ENCODE peak calls at places on chromosomes 11 and 22, in four cellular contexts. U is fibroblast of the aortic adventitia; Y is CD8-positive, alpha-beta T cell; W is right lobe of liver. V is an unnamed sample.

GRCh38 chr11:95299078-95299611 is 68.1 kb upstream of the SESN3 start:
- DNase-seq in U (no peak), Y (no peak), W (no peak), V (peak)

GRCh38 chr11:10350341-10350740 is 45.5 kb downstream of the ADM start:
- DNase-seq in U (peak), Y (no peak), W (no peak), V (peak)

GRCh38 chr11:134587345-134587744 is 175.3 kb upstream of the B3GAT1 start:
- DNase-seq in U (no peak), Y (no peak), W (no peak), V (no peak)

GRCh38 chr11:112516261-112516660 is 255.6 kb upstream of the PLET1 start:
- DNase-seq in U (no peak), Y (no peak), W (no peak), V (no peak)

GRCh38 chr22:46084376-46084775 is 66.0 kb upstream of the PPARA start:
- DNase-seq in U (no peak), Y (no peak), W (peak), V (no peak)

GRCh38 chr22:35451602-35452001 is 51.7 kb downstream of the MCM5 start:
- DNase-seq in U (no peak), Y (no peak), W (no peak), V (no peak)

GRCh38 chr11:110907629-110908028 is 195.4 kb upstream of the ARHGAP20 start:
- DNase-seq in U (peak), Y (no peak), W (no peak), V (peak)

GRCh38 chr11:19032990-19033389 is 27.5 kb downstream of the MRGPRX2 start:
- DNase-seq in U (no peak), Y (no peak), W (no peak), V (no peak)

GRCh38 chr11:134584001-134584561 is 172.0 kb upstream of the B3GAT1 start:
- DNase-seq in U (no peak), Y (no peak), W (no peak), V (no peak)

GRCh38 chr11:118068945-118069612 is 7.8 kb upstream of the TMPRSS4 start:
- DNase-seq in U (no peak), Y (no peak), W (no peak), V (no peak)

GRCh38 chr22:39545310-39546063 is 12.9 kb upstream of the RPS19BP1 start:
- DNase-seq in U (peak), Y (peak), W (no peak), V (peak)

GRCh38 chr11:104541706-104542105 is 356.6 kb downstream of the CASP12 start:
- DNase-seq in U (no peak), Y (no peak), W (no peak), V (no peak)

GRCh38 chr22:16955678-16956210 is 52.3 kb downstream of the GAB4 start:
- DNase-seq in U (no peak), Y (peak), W (no peak), V (no peak)

GRCh38 chr11:79311461-79311860 is 129.4 kb downstream of the TENM4 start:
- DNase-seq in U (no peak), Y (no peak), W (no peak), V (no peak)

GRCh38 chr22:26907366-26907765 is 250.0 kb downstream of the MIAT start:
- DNase-seq in U (no peak), Y (no peak), W (no peak), V (no peak)

GRCh38 chr11:24747275-24748251 is 250.7 kb downstream of the LUZP2 start:
- DNase-seq in U (no peak), Y (no peak), W (no peak), V (no peak)

GRCh38 chr22:35542157-35542971 is 1.7 kb downstream of the RASD2 start:
- DNase-seq in U (no peak), Y (no peak), W (no peak), V (no peak)

GRCh38 chr11:68780829-68781228 is 29.5 kb upstream of the TESMIN start:
- DNase-seq in U (peak), Y (no peak), W (no peak), V (peak)

GRCh38 chr11:1255151-1255550 is 32.3 kb downstream of the MUC5B start:
- DNase-seq in U (no peak), Y (no peak), W (no peak), V (no peak)

GRCh38 chr11:131609317-131609716 is 238.9 kb downstream of the NTM start:
- DNase-seq in U (peak), Y (no peak), W (no peak), V (no peak)

GRCh38 chr22:22210375-22210774 is 34.2 kb upstream of the VPREB1 start:
- DNase-seq in U (peak), Y (no peak), W (no peak), V (peak)

GRCh38 chr11:82229346-82229745 is 504.3 kb downstream of the FAM181B start:
- DNase-seq in U (peak), Y (no peak), W (no peak), V (peak)

GRCh38 chr11:20025331-20025840 is 134.9 kb downstream of the DBX1 start:
- DNase-seq in U (no peak), Y (no peak), W (no peak), V (no peak)

GRCh38 chr22:43011079-43011478 is 3.9 kb downstream of the PACSIN2 start:
- DNase-seq in U (no peak), Y (no peak), W (peak), V (no peak)

GRCh38 chr11:10038916-10039315 is 255.1 kb downstream of the SBF2 start:
- DNase-seq in U (peak), Y (no peak), W (no peak), V (peak)

GRCh38 chr22:37425800-37426531 is 1.3 kb downstream of the ELFN2 start:
- DNase-seq in U (peak), Y (no peak), W (no peak), V (peak)

GRCh38 chr11:87809256-87809655 is 366.0 kb downstream of the RAB38 start:
- DNase-seq in U (no peak), Y (no peak), W (no peak), V (no peak)

GRCh38 chr11:36421546-36422155 is 88.4 kb downstream of the TRAF6 start:
- DNase-seq in U (peak), Y (no peak), W (no peak), V (no peak)

GRCh38 chr11:36412781-36413383 is 97.2 kb downstream of the TRAF6 start:
- DNase-seq in U (peak), Y (no peak), W (no peak), V (no peak)

GRCh38 chr11:36420025-36420424 is 90.0 kb downstream of the TRAF6 start:
- DNase-seq in U (no peak), Y (no peak), W (no peak), V (no peak)

GRCh38 chr11:36411202-36411640 is 98.9 kb downstream of the TRAF6 start:
- DNase-seq in U (no peak), Y (peak), W (no peak), V (no peak)

DNA sequence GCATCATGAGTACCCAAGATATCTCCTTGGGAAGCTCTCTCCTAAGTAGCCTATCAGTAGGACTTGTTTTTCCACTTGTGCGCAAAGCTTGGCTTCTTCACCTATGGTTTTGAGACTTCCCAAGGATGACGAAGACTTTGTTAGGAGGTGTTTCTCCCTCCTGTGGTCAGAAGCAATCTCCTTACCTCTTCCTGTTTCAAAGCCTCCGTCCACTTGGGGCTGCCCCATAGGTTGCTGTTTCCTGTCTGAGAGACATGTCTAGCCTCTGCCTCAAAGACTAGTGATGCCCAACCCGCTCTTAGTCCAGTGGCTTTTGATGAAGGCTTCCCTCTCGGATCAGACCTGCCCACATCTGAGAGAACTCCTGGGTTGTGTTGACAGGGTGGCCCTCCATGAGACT is 92.9 kb downstream of the TRAF6 start:
- DNase-seq in U (no peak), Y (no peak), W (no peak), V (no peak)
- TF ChIP-seq CTCF in U (no peak), Y (no peak), W (no peak), V (no peak)

GRCh38 chr11:2777396-2777795 is 77.6 kb upstream of the KCNQ1OT1 start:
- DNase-seq in U (peak), Y (no peak), W (peak), V (peak)
- H3K4me3 ChIP-seq in U (no peak), Y (no peak), W (no peak), V (no peak)

DNA sequence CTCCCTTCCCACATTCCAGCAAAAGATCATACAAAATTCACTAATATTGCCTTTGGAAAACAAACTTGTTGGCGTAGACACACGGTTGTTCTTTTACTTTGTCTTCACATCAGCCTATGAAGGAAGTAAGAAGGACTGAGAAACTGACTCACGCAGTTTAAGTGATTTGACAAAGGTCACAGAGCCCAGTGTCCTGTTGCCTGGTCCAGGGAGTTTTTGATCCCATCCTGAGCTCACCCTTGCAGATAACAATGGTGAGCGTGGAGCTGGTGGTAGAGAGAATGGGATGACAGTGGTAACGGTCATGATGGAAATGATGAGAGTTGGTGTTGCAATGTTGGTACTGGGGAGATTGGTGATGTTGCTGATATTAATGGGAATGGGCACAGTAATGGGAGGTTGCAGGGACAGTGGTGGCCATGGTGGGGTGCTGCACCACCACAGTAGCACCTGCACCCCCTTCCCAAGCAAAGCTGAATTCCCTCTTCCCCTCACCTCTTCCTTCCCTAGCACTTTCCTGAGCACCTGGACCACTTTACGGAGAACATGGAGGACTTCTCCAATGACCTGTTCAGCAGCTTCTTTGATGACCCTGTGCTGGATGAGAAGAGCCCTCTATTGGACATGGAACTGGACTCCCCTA is 22.1 kb downstream of the CREB3L1 start:
- DNase-seq in U (no peak), Y (no peak), W (no peak), V (peak)
- TF ChIP-seq CTCF in U (no peak), Y (no peak), W (no peak), V (no peak)

GRCh38 chr22:30890689-30891442 is 77.7 kb downstream of the MORC2 start:
- DNase-seq in U (peak), Y (no peak), W (no peak), V (peak)

GRCh38 chr22:30891443-30891755 is 77.2 kb downstream of the MORC2 start:
- DNase-seq in U (no peak), Y (no peak), W (no peak), V (no peak)

GRCh38 chr22:30889268-30889995 is 79.1 kb downstream of the MORC2 start:
- DNase-seq in U (no peak), Y (no peak), W (no peak), V (no peak)

GRCh38 chr22:30891781-30892180 is 76.8 kb downstream of the MORC2 start:
- DNase-seq in U (no peak), Y (no peak), W (no peak), V (no peak)

GRCh38 chr22:30889996-30890480 is 78.5 kb downstream of the MORC2 start:
- DNase-seq in U (no peak), Y (no peak), W (no peak), V (no peak)
- H3K4me3 ChIP-seq in U (no peak), Y (no peak), W (no peak), V (no peak)

GRCh38 chr11:102798012-102798746 is at the start of gene MMP1:
- DNase-seq in U (peak), Y (no peak), W (no peak), V (peak)

GRCh38 chr11:102792604-102793003 is 5.4 kb downstream of the MMP1 start:
- DNase-seq in U (no peak), Y (no peak), W (no peak), V (no peak)

GRCh38 chr11:102791271-102792036 is 6.5 kb downstream of the MMP1 start:
- DNase-seq in U (peak), Y (no peak), W (no peak), V (no peak)

GRCh38 chr11:102793677-102794290 is 4.2 kb downstream of the MMP1 start:
- DNase-seq in U (no peak), Y (no peak), W (no peak), V (no peak)

DNA sequence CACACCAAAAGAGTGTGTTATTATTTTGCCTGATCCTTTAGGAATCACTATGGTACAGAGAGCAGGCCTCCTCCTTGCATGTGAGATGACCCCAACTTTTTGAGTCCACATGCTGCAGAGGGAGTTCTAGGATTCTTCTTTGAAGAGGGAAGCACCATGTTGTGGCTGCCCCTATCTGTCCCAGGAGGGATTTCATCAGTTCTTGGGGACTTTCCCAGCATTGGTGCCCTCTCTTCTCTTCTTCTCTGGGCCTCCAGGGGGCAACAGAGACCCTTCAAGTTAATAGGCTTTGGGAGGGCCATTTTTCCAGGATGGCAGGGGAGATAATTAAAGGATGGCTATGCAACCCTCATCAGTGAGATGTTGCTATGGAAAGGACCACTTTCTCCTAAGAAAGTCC is 3.6 kb downstream of the MMP1 start:
- DNase-seq in U (peak), Y (no peak), W (no peak), V (no peak)
- TF ChIP-seq CTCF in U (peak), Y (no peak), W (peak), V (peak)

DNA sequence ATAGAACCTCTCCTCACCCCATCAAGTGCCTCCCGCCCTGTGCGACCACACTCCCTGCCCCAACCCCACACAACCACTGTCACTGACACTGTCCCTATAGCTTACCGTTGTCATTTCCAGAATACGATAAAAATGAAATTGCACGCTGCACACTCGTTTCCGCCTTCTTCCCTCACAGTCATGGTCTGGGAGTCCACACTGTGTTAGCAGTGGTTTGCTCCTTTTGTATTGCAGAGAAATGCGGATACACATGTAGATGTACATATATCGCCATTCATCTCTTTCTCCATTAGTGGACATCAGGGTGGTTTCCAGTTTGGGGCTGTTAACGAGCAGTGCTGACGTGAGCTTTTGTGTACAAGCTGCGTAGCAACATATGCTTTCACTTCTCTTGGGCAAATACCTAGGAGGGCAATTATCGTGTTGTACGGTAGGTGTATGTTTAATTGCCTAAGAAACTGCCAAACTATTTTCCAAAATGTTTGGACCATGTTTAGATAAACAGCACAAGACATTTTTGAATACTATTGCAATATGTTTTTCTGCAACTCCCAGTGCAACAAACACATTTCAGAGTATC is 59.2 kb upstream of the CD5 start:
- DNase-seq in U (no peak), Y (no peak), W (no peak), V (no peak)
- H3K4me3 ChIP-seq in U (no peak), Y (no peak), W (no peak), V (no peak)

GRCh38 chr11:3796346-3796745 is 1.0 kb downstream of the NUP98 start:
- DNase-seq in U (peak), Y (no peak), W (no peak), V (no peak)

GRCh38 chr11:3795131-3796092 is 1.9 kb downstream of the NUP98 start:
- DNase-seq in U (no peak), Y (no peak), W (no peak), V (no peak)

GRCh38 chr11:3797329-3798090 is at the start of gene NUP98:
- DNase-seq in U (peak), Y (peak), W (peak), V (peak)

GRCh38 chr11:3799143-3799542 is 1.8 kb upstream of the NUP98 start:
- DNase-seq in U (no peak), Y (no peak), W (no peak), V (no peak)

GRCh38 chr11:3796796-3797328 is 492 bp downstream of the NUP98 start:
- DNase-seq in U (no peak), Y (no peak), W (no peak), V (peak)
- TF ChIP-seq CTCF in U (no peak), Y (no peak), W (no peak), V (no peak)